ENCODE peak calls at places on chromosome 7, in six cellular contexts. W is HCEC 1CT, U is astrocyte of the spinal cord, Q is mucosa of descending colon, K is NCI-H1105 treated with DMSO at 0.1 percent for 48 hours, X is stromal cell of bone marrow. J is an unnamed sample.

GRCh38 chr7:55258631-55259030 is 106.5 kb upstream of the LANCL2 start:
- DNase-seq in W (no peak), U (no peak), Q (no peak), K (no peak), X (no peak), J (no peak)

GRCh38 chr7:98908585-98908984 is 30.3 kb downstream of the TRRAP start:
- DNase-seq in W (no peak), U (no peak), Q (no peak), K (no peak), X (no peak), J (no peak)

GRCh38 chr7:131336956-131337355 is 9.3 kb downstream of the MKLN1 start:
- DNase-seq in W (peak), U (peak), Q (no peak), K (peak), X (no peak), J (peak)

GRCh38 chr7:40403664-40404476 is 269.1 kb downstream of the SUGCT start:
- DNase-seq in W (no peak), U (no peak), Q (no peak), K (no peak), X (no peak), J (no peak)

GRCh38 chr7:12572941-12573340 is 2.4 kb downstream of the SCIN start:
- DNase-seq in W (no peak), U (no peak), Q (no peak), K (no peak), X (no peak), J (no peak)

GRCh38 chr7:27329917-27330316 is 87.3 kb downstream of the EVX1 start:
- DNase-seq in W (peak), U (no peak), Q (no peak), K (peak), X (no peak), J (no peak)

GRCh38 chr7:40836218-40836617 is 701.4 kb downstream of the SUGCT start:
- DNase-seq in W (peak), U (no peak), Q (no peak), K (no peak), X (no peak), J (no peak)

GRCh38 chr7:36945612-36946400 is 221.5 kb upstream of the AOAH start:
- DNase-seq in W (no peak), U (no peak), Q (peak), K (peak), X (no peak), J (no peak)

GRCh38 chr7:151888716-151889115 is 11.8 kb upstream of the PRKAG2 start:
- DNase-seq in W (no peak), U (no peak), Q (no peak), K (no peak), X (no peak), J (no peak)

J was measured in dermis blood vessel endothelial cell.